ENCODE peak calls at places on chromosomes 3 and 15, in seven cellular contexts. B is left ventricle myocardium superior, H is fibroblast of pulmonary artery, K is amniotic stem cell, R is T-helper 9 cell, Y is T-cell, E is A172. D is an unnamed sample.

GRCh38 chr3:112948346-112948838 is 26.5 kb downstream of the CD200R1 start:
- DNase-seq in H (no peak), Y (no peak), K (no peak), R (no peak), B (no peak), E (no peak), D (no peak)

GRCh38 chr15:32033186-32033890 is 3.0 kb downstream of the CHRNA7 start:
- DNase-seq in Y (no peak), E (no peak), H (no peak), R (no peak), K (no peak), B (no peak), D (no peak)

GRCh38 chr3:56704706-56705105 is 21.6 kb upstream of the TASOR start:
- DNase-seq in H (no peak), R (no peak), Y (no peak), K (no peak), B (no peak), E (no peak), D (no peak)

GRCh38 chr15:99619712-99620111 is 53.9 kb downstream of the MEF2A start:
- DNase-seq in B (no peak), K (no peak), Y (no peak), R (no peak), H (peak; percentile 57), E (no peak), D (no peak)

GRCh38 chr3:168620854-168621253 is 525.1 kb upstream of the GOLIM4 start:
- DNase-seq in Y (no peak), B (no peak), R (no peak), K (no peak), H (peak; percentile 28), E (peak; percentile 19), D (no peak)

GRCh38 chr3:96101013-96101412 is 713.4 kb upstream of the EPHA6 start:
- DNase-seq in H (no peak), E (no peak), Y (no peak), R (no peak), K (no peak), B (no peak), D (no peak)

GRCh38 chr15:93459396-93459795 is 370.4 kb upstream of the RGMA start:
- DNase-seq in K (no peak), E (no peak), R (no peak), B (no peak), H (no peak), Y (no peak), D (no peak)

GRCh38 chr3:50472958-50473357 is 30.5 kb downstream of the CACNA2D2 start:
- DNase-seq in K (no peak), B (no peak), Y (peak; percentile 18), R (peak; percentile 6), E (no peak), H (no peak), D (no peak)

GRCh38 chr15:79562538-79563298 is 130.6 kb downstream of the MINAR1 start:
- DNase-seq in E (no peak), B (no peak), H (no peak), K (no peak), R (no peak), Y (no peak), D (no peak)

GRCh38 chr3:72996121-72996472 is 514 bp upstream of the PPP4R2 start:
- DNase-seq in Y (no peak), H (no peak), E (no peak), B (peak; percentile 41), R (peak; percentile 4), K (no peak), D (no peak)

GRCh38 chr3:42846682-42847522 is 28.8 kb downstream of the CYP8B1 start:
- DNase-seq in K (no peak), Y (no peak), R (no peak), B (peak; percentile 51), H (no peak), E (no peak), D (no peak)

GRCh38 chr15:57591237-57591821 is 375 bp upstream of the MYZAP start:
- DNase-seq in K (no peak), H (no peak), B (no peak), Y (no peak), E (no peak), R (no peak), D (no peak)

GRCh38 chr15:81400640-81401236 is 26.7 kb upstream of the TMC3 start:
- DNase-seq in K (peak; percentile 23), R (no peak), B (no peak), H (peak; percentile 81), Y (no peak), E (peak; percentile 33), D (no peak)

GRCh38 chr3:157261000-157261399 is 101.1 kb upstream of the CCNL1 start:
- DNase-seq in E (peak; percentile 20), B (no peak), H (peak; percentile 74), R (no peak), Y (no peak), K (no peak), D (no peak)

GRCh38 chr3:29488922-29489321 is 208.1 kb downstream of the RBMS3 start:
- DNase-seq in E (no peak), Y (no peak), B (no peak), K (no peak), H (peak; percentile 47), R (no peak), D (no peak)

GRCh38 chr3:138199847-138200246 is 12.7 kb downstream of the ARMC8 start:
- DNase-seq in Y (no peak), K (no peak), H (no peak), E (no peak), B (no peak), R (no peak), D (no peak)

GRCh38 chr3:9078561-9079240 is 115.4 kb upstream of the RAD18 start:
- DNase-seq in K (no peak), Y (no peak), R (no peak), E (no peak), B (no peak), H (no peak), D (no peak)

GRCh38 chr3:9902372-9903237 is at the start of gene IL17RE:
- DNase-seq in K (no peak), B (no peak), Y (no peak), E (no peak), H (no peak), R (no peak), D (no peak)

GRCh38 chr15:65338366-65338765 is 33.9 kb downstream of the RNU5B-1 start:
- DNase-seq in Y (no peak), K (no peak), H (no peak), E (no peak), B (no peak), R (no peak), D (no peak)

GRCh38 chr15:68335251-68335650 is 57.7 kb downstream of the FEM1B start:
- DNase-seq in E (peak; percentile 90), R (no peak), K (no peak), Y (no peak), H (no peak), B (peak; percentile 51), D (no peak)

GRCh38 chr3:24773798-24774197 is 279.1 kb upstream of the THRB start:
- DNase-seq in B (peak; percentile 31), E (peak; percentile 60), R (no peak), Y (no peak), H (peak; percentile 65), K (peak; percentile 46), D (no peak)

GRCh38 chr15:98706986-98707385 is 58.6 kb downstream of the IGF1R start:
- DNase-seq in Y (no peak), K (no peak), E (no peak), R (no peak), H (no peak), B (no peak), D (no peak)

GRCh38 chr15:95286911-95287769 is 1043.4 kb upstream of the NR2F2 start:
- DNase-seq in E (no peak), H (no peak), B (no peak), R (no peak), Y (no peak), K (no peak), D (no peak)

GRCh38 chr15:58331903-58332675 is 99.7 kb upstream of the LIPC start:
- DNase-seq in E (peak; percentile 99), Y (peak; percentile 69), K (peak; percentile 92), H (peak; percentile 100), B (peak; percentile 94), R (peak; percentile 45), D (peak; percentile 62)

GRCh38 chr15:101455291-101455916 is 34.1 kb downstream of the PCSK6 start:
- DNase-seq in Y (no peak), K (no peak), R (no peak), B (peak; percentile 57), E (peak; percentile 39), H (no peak), D (no peak)

GRCh38 chr3:160162440-160162839 is 62.8 kb upstream of the C3orf80 start:
- DNase-seq in B (no peak), E (no peak), K (no peak), Y (no peak), R (no peak), H (no peak), D (no peak)

GRCh38 chr3:67976683-67977082 is 322.3 kb upstream of the SUCLG2 start:
- DNase-seq in K (no peak), R (no peak), H (no peak), Y (no peak), B (no peak), E (peak; percentile 26), D (no peak)

GRCh38 chr3:157573281-157573680 is 70.1 kb upstream of the VEPH1 start:
- DNase-seq in Y (no peak), B (no peak), H (peak; percentile 31), R (no peak), K (peak; percentile 38), E (no peak), D (no peak)

GRCh38 chr3:146159616-146160232 is 1.3 kb downstream of the PLOD2 start:
- DNase-seq in K (no peak), R (no peak), Y (no peak), E (no peak), H (no peak), B (no peak), D (no peak)

GRCh38 chr3:38475716-38476115 is 20.4 kb upstream of the EXOG start:
- DNase-seq in H (no peak), K (no peak), Y (no peak), R (no peak), E (no peak), B (no peak), D (no peak)

GRCh38 chr3:141408596-141408995 is 40.3 kb downstream of the ZBTB38 start:
- DNase-seq in H (no peak), R (no peak), K (no peak), Y (no peak), B (no peak), E (no peak), D (no peak)

GRCh38 chr3:174957581-174958001 is 98.5 kb downstream of the NAALADL2 start:
- DNase-seq in R (no peak), K (no peak), B (no peak), Y (no peak), H (peak; percentile 22), E (no peak), D (no peak)

GRCh38 chr3:169146866-169147245 is 516.7 kb downstream of the MECOM start:
- DNase-seq in R (no peak), H (no peak), B (no peak), E (peak; percentile 12), K (no peak), Y (no peak), D (no peak)

GRCh38 chr3:42497009-42497731 is 5.3 kb upstream of the VIPR1 start:
- DNase-seq in H (peak; percentile 85), E (peak; percentile 71), R (no peak), B (no peak), K (peak; percentile 9), Y (no peak), D (no peak)